ENCODE peak calls at places on chromosomes 4 and X, in six cellular contexts. T is mesothelial cell of epicardium, G is Calu3, X is fibroblast of pulmonary artery, Y is ureter, L is LoVo. P is an unnamed sample.

GRCh38 chrX:100615015-100615414 is 21.6 kb downstream of the TSPAN6 start:
- DNase-seq in Y (no peak), G (peak; percentile 46), L (peak; percentile 44), T (no peak), X (peak; percentile 78), P (no peak)

GRCh38 chr4:67288964-67289363 is 256.3 kb downstream of the CENPC start:
- DNase-seq in T (no peak), L (no peak), X (peak; percentile 4), Y (no peak), G (peak; percentile 7), P (no peak)

GRCh38 chrX:13721819-13722527 is 12.4 kb downstream of the TRAPPC2 start:
- DNase-seq in L (no peak), G (no peak), T (no peak), X (peak; percentile 65), Y (no peak), P (no peak)

GRCh38 chr4:86834901-86835300 is 14.3 kb downstream of the SLC10A6 start:
- DNase-seq in Y (no peak), X (no peak), G (no peak), T (no peak), L (no peak), P (no peak)

GRCh38 chrX:107445636-107446035 is 3.8 kb upstream of the FRMPD3 start:
- DNase-seq in L (no peak), G (no peak), Y (no peak), T (no peak), X (no peak), P (no peak)

GRCh38 chrX:154541896-154542722 is 4.5 kb downstream of the G6PD start:
- DNase-seq in X (peak; percentile 95), L (peak; percentile 52), Y (peak; percentile 81), G (peak; percentile 80), T (no peak), P (peak; percentile 90)

GRCh38 chrX:71454222-71454621 is 78.7 kb upstream of the OGT start:
- DNase-seq in T (no peak), G (no peak), X (peak; percentile 9), Y (no peak), L (no peak), P (no peak)

GRCh38 chrX:133461226-133461625 is 45.9 kb upstream of the GPC4 start:
- DNase-seq in T (no peak), G (no peak), Y (no peak), L (no peak), X (no peak), P (no peak)

GRCh38 chr4:108930186-108930585 is 167.3 kb upstream of the ETNPPL start:
- DNase-seq in X (no peak), L (no peak), Y (no peak), G (no peak), T (no peak), P (no peak)

GRCh38 chr4:45985038-45985437 is 138.8 kb downstream of the GABRG1 start:
- DNase-seq in G (no peak), Y (no peak), X (no peak), L (no peak), T (no peak), P (no peak)

GRCh38 chr4:28774344-28774743 is 1913.7 kb downstream of the STIM2 start:
- DNase-seq in Y (no peak), T (no peak), G (no peak), L (no peak), X (peak; percentile 2), P (no peak)

GRCh38 chr4:75015627-75016026 is 82.7 kb downstream of the PARM1 start:
- DNase-seq in T (no peak), G (no peak), L (no peak), X (no peak), Y (no peak), P (peak; percentile 44)

GRCh38 chr4:101198741-101199339 is 148.5 kb downstream of the PPP3CA start:
- DNase-seq in Y (no peak), L (no peak), X (no peak), T (no peak), G (no peak), P (no peak)

GRCh38 chrX:108156934-108157466 is 65.4 kb downstream of the ATG4A start:
- DNase-seq in T (no peak), Y (no peak), X (no peak), L (no peak), G (no peak), P (no peak)

GRCh38 chrX:49761481-49761880 is 65.7 kb upstream of the PAGE1 start:
- DNase-seq in Y (no peak), G (peak; percentile 6), L (peak; percentile 1), X (peak; percentile 21), T (no peak), P (no peak)

GRCh38 chr4:113618205-113618604 is 143.3 kb downstream of the CAMK2D start:
- DNase-seq in X (no peak), G (no peak), L (no peak), T (no peak), Y (no peak), P (no peak)

GRCh38 chrX:154046262-154046771 is 26.6 kb upstream of the IRAK1 start:
- DNase-seq in T (no peak), X (peak; percentile 95), Y (no peak), L (no peak), G (no peak), P (peak; percentile 45)

GRCh38 chr4:88162636-88163035 is 4.2 kb upstream of the ABCG2 start:
- DNase-seq in Y (no peak), L (no peak), T (no peak), X (no peak), G (no peak), P (no peak)

GRCh38 chr4:41433361-41433760 is 104.6 kb upstream of the LIMCH1 start:
- DNase-seq in Y (no peak), L (no peak), G (no peak), X (no peak), T (no peak), P (no peak)

GRCh38 chr4:1204286-1204827 is 32.0 kb upstream of the SPON2 start:
- DNase-seq in T (peak; percentile 34), G (no peak), Y (no peak), X (no peak), L (no peak), P (no peak)

GRCh38 chr4:122687450-122688121 is 44.9 kb upstream of the BBS12 start:
- DNase-seq in X (no peak), G (no peak), Y (no peak), L (no peak), T (no peak), P (no peak)

GRCh38 chr4:176185068-176185467 is 10.3 kb downstream of the SPATA4 start:
- DNase-seq in G (no peak), Y (no peak), X (peak; percentile 53), L (no peak), T (no peak), P (no peak)

GRCh38 chrX:7586126-7586525 is 256.8 kb upstream of the VCX start:
- DNase-seq in X (peak; percentile 6), L (peak; percentile 5), G (peak; percentile 0), Y (no peak), T (no peak), P (no peak)

GRCh38 chrX:65674351-65674893 is 7.0 kb downstream of the MSN start:
- DNase-seq in X (no peak), G (no peak), L (no peak), T (no peak), Y (no peak), P (no peak)

GRCh38 chr4:83012631-83013419 is 2.2 kb upstream of the LIN54 start:
- DNase-seq in X (peak; percentile 99), L (peak; percentile 99), T (peak; percentile 98), G (peak; percentile 95), Y (peak; percentile 98), P (peak; percentile 97)

GRCh38 chrX:129655547-129656248 is 942 bp upstream of the APLN start:
- DNase-seq in T (no peak), G (no peak), Y (no peak), L (no peak), X (no peak), P (no peak)

GRCh38 chr4:168822481-168822880 is 187.6 kb downstream of the CBR4 start:
- DNase-seq in Y (no peak), X (no peak), T (no peak), G (no peak), L (no peak), P (no peak)

GRCh38 chrX:117645639-117646038 is 471.0 kb downstream of the KLHL13 start:
- DNase-seq in T (no peak), Y (no peak), L (no peak), G (no peak), X (no peak), P (no peak)

GRCh38 chr4:117010695-117011094 is 74.7 kb downstream of the TRAM1L1 start:
- DNase-seq in G (no peak), X (no peak), Y (no peak), T (no peak), L (no peak), P (no peak)

GRCh38 chr4:84158670-84159069 is 340.4 kb downstream of the NKX6-1 start:
- DNase-seq in X (no peak), Y (no peak), G (no peak), L (no peak), T (no peak), P (no peak)

GRCh38 chr4:23097251-23097650 is 404.5 kb downstream of the GBA3 start:
- DNase-seq in Y (no peak), X (peak; percentile 82), T (no peak), L (no peak), G (peak; percentile 13), P (no peak)

P was measured in left cardiac atrium.